ENCODE peak calls at places on chromosomes 4 and X, in eight cellular contexts. H, R, A, E, I, N, K and P are unnamed samples.

GRCh38 chrX:24154490-24155034 is 5.0 kb downstream of the ZFX start:
- DNase-seq in H (no peak), R (no peak), A (no peak), E (peak; percentile 28), I (no peak), N (no peak), K (no peak), P (no peak)

GRCh38 chrX:18617351-18617750 is 54.6 kb downstream of the RS1 start:
- DNase-seq in H (no peak), R (no peak), A (no peak), E (peak; percentile 76), I (peak; percentile 36), N (no peak), K (no peak), P (peak; percentile 26)

GRCh38 chr4:127549521-127549920 is 83.2 kb upstream of the INTU start:
- DNase-seq in H (no peak), R (no peak), A (no peak), E (no peak), I (no peak), N (no peak), K (no peak), P (no peak)

GRCh38 chrX:40273356-40274050 is 175.7 kb upstream of the BCOR start:
- DNase-seq in H (no peak), R (no peak), A (no peak), E (peak; percentile 35), I (peak; percentile 83), N (no peak), K (no peak), P (peak; percentile 18)

GRCh38 chrX:153722704-153723350 is 1.4 kb downstream of the BCAP31 start:
- DNase-seq in H (no peak), R (no peak), A (no peak), E (no peak), I (no peak), N (no peak), K (no peak), P (no peak)

GRCh38 chrX:115023139-115023538 is 5.7 kb upstream of the IL13RA2 start:
- DNase-seq in H (no peak), R (no peak), A (no peak), E (peak; percentile 90), I (peak; percentile 79), N (no peak), K (no peak), P (peak; percentile 70)

GRCh38 chr4:176001171-176002006 is 64.3 kb upstream of the WDR17 start:
- DNase-seq in H (no peak), R (no peak), A (no peak), E (peak; percentile 0), I (no peak), N (peak; percentile 81), K (peak; percentile 72), P (peak; percentile 27)

GRCh38 chr4:70583952-70584834 is 7.9 kb upstream of the AMBN start:
- DNase-seq in H (no peak), R (no peak), A (no peak), E (no peak), I (no peak), N (no peak), K (no peak), P (peak; percentile 92)

GRCh38 chr4:4914059-4914820 is 54.8 kb downstream of the MSX1 start:
- DNase-seq in H (no peak), R (no peak), A (no peak), E (peak; percentile 53), I (peak; percentile 18), N (no peak), K (no peak), P (no peak)

GRCh38 chr4:72375050-72375736 is 193.8 kb downstream of the ADAMTS3 start:
- DNase-seq in H (no peak), R (no peak), A (no peak), E (peak; percentile 69), I (peak; percentile 90), N (no peak), K (no peak), P (peak; percentile 68)

GRCh38 chr4:168723020-168723419 is 226.2 kb downstream of the PALLD start:
- DNase-seq in H (no peak), R (no peak), A (no peak), E (peak; percentile 75), I (peak; percentile 86), N (no peak), K (no peak), P (no peak)

GRCh38 chrX:114038358-114038757 is 545.5 kb upstream of the HTR2C start:
- DNase-seq in H (no peak), R (no peak), A (no peak), E (no peak), I (no peak), N (no peak), K (no peak), P (no peak)

GRCh38 chr4:25925486-25926201 is 11.6 kb downstream of the SMIM20 start:
- DNase-seq in H (peak; percentile 5), R (no peak), A (peak; percentile 36), E (peak; percentile 45), I (peak; percentile 25), N (no peak), K (no peak), P (no peak)

GRCh38 chr4:47525154-47525819 is 40.2 kb downstream of the ATP10D start:
- DNase-seq in H (no peak), R (no peak), A (no peak), E (peak; percentile 97), I (peak; percentile 84), N (no peak), K (no peak), P (peak; percentile 35)

GRCh38 chr4:145734576-145735329 is 54.8 kb downstream of the C4orf51 start:
- DNase-seq in H (no peak), R (no peak), A (no peak), E (peak; percentile 96), I (peak; percentile 98), N (no peak), K (no peak), P (peak; percentile 18)

GRCh38 chr4:153789741-153790651 is 1.1 kb upstream of the SFRP2 start:
- DNase-seq in H (no peak), R (no peak), A (no peak), E (no peak), I (peak; percentile 63), N (peak; percentile 70), K (no peak), P (peak; percentile 42)

GRCh38 chrX:134623293-134624045 is 34.8 kb downstream of the PLAC1 start:
- DNase-seq in H (no peak), R (no peak), A (no peak), E (peak; percentile 44), I (no peak), N (no peak), K (no peak), P (no peak)

GRCh38 chr4:54560513-54560912 is 97.2 kb upstream of the KIT start:
- DNase-seq in H (no peak), R (no peak), A (no peak), E (no peak), I (no peak), N (no peak), K (no peak), P (no peak)

GRCh38 chr4:7155611-7156071 is 36.7 kb upstream of the SORCS2 start:
- DNase-seq in H (no peak), R (no peak), A (peak; percentile 20), E (no peak), I (no peak), N (peak; percentile 44), K (no peak), P (no peak)

GRCh38 chrX:39974228-39974627 is 123.5 kb downstream of the BCOR start:
- DNase-seq in H (no peak), R (no peak), A (no peak), E (no peak), I (no peak), N (no peak), K (no peak), P (no peak)

GRCh38 chr4:72935462-72935861 is 134.1 kb downstream of the COX18 start:
- DNase-seq in H (no peak), R (no peak), A (no peak), E (no peak), I (no peak), N (no peak), K (no peak), P (no peak)

GRCh38 chrX:118904664-118905063 is 69.8 kb upstream of the LONRF3 start:
- DNase-seq in H (no peak), R (no peak), A (no peak), E (no peak), I (no peak), N (no peak), K (no peak), P (no peak)

GRCh38 chr4:92305148-92305877 is 1.5 kb downstream of the GRID2 start:
- DNase-seq in H (no peak), R (no peak), A (no peak), E (peak; percentile 32), I (peak; percentile 16), N (peak; percentile 94), K (peak; percentile 81), P (peak; percentile 11)